ENCODE peak calls at places on chromosomes 3 and 15, in four cellular contexts. F, X, H and Q are unnamed samples.

GRCh38 chr3:40971191-40972168 is 227.8 kb upstream of the CTNNB1 start:
- DNase-seq in F (peak; percentile 62), X (peak; percentile 69), H (peak; percentile 93), Q (peak; percentile 60)

GRCh38 chr15:91422704-91423254 is 322.7 kb downstream of the SV2B start:
- DNase-seq in F (no peak), X (no peak), H (no peak), Q (no peak)

GRCh38 chr3:150760431-150761200 is 2.4 kb downstream of the SIAH2 start:
- DNase-seq in F (no peak), X (no peak), H (no peak), Q (no peak)

GRCh38 chr3:29889230-29889629 is 608.4 kb downstream of the RBMS3 start:
- DNase-seq in F (no peak), X (no peak), H (no peak), Q (no peak)

GRCh38 chr3:6807967-6808588 is 52.8 kb upstream of the GRM7 start:
- DNase-seq in F (no peak), X (no peak), H (no peak), Q (no peak)

GRCh38 chr15:42796955-42797779 is 60.2 kb upstream of the CDAN1 start:
- DNase-seq in F (no peak), X (no peak), H (no peak), Q (no peak)

GRCh38 chr3:99084825-99085224 is 183.3 kb upstream of the DCBLD2 start:
- DNase-seq in F (no peak), X (no peak), H (no peak), Q (no peak)

GRCh38 chr15:29818141-29818540 is 4.1 kb downstream of the TJP1 start:
- DNase-seq in F (no peak), X (no peak), H (no peak), Q (no peak)

GRCh38 chr3:9088431-9089353 is 125.4 kb upstream of the RAD18 start:
- DNase-seq in F (no peak), X (peak; percentile 73), H (no peak), Q (no peak)

GRCh38 chr3:117549716-117550115 is 840.1 kb downstream of the TUSC7 start:
- DNase-seq in F (no peak), X (no peak), H (no peak), Q (no peak)

GRCh38 chr3:41956574-41956973 is 5.3 kb downstream of the ULK4 start:
- DNase-seq in F (no peak), X (no peak), H (no peak), Q (no peak)

GRCh38 chr3:72054976-72055375 is 270.0 kb upstream of the PROK2 start:
- DNase-seq in F (no peak), X (no peak), H (no peak), Q (no peak)

GRCh38 chr3:52121813-52122212 is 32.4 kb downstream of the POC1A start:
- DNase-seq in F (no peak), X (no peak), H (peak; percentile 63), Q (peak; percentile 53)

GRCh38 chr15:55846108-55846707 is 103.3 kb upstream of the PRTG start:
- DNase-seq in F (peak; percentile 71), X (peak; percentile 29), H (no peak), Q (no peak)

GRCh38 chr3:12894629-12895028 is 53.3 kb upstream of the RPL32 start:
- DNase-seq in F (no peak), X (no peak), H (no peak), Q (no peak)

GRCh38 chr3:194134231-194134756 is 1.7 kb upstream of the HES1 start:
- DNase-seq in F (no peak), X (no peak), H (peak; percentile 87), Q (no peak)

GRCh38 chr3:170709046-170709445 is 123.2 kb upstream of the SLC7A14 start:
- DNase-seq in F (no peak), X (peak; percentile 10), H (peak; percentile 66), Q (no peak)

GRCh38 chr15:61879219-61879618 is 181.0 kb downstream of the VPS13C start:
- DNase-seq in F (no peak), X (peak; percentile 13), H (no peak), Q (peak; percentile 52)

GRCh38 chr3:142597898-142598297 is 1.7 kb downstream of the PLS1 start:
- DNase-seq in F (no peak), X (peak; percentile 35), H (no peak), Q (no peak)

GRCh38 chr3:100578646-100579045 is 30.8 kb upstream of the ADGRG7 start:
- DNase-seq in F (no peak), X (no peak), H (no peak), Q (no peak)

GRCh38 chr3:72887723-72888545 is at the start of gene GXYLT2:
- DNase-seq in F (peak; percentile 58), X (peak; percentile 80), H (peak; percentile 83), Q (peak; percentile 51)

GRCh38 chr3:179701176-179701827 is 48.5 kb downstream of the USP13 start:
- DNase-seq in F (no peak), X (no peak), H (no peak), Q (no peak)

GRCh38 chr15:33720952-33721351 is 247.3 kb upstream of the CHRM5 start:
- DNase-seq in F (no peak), X (no peak), H (no peak), Q (no peak)

GRCh38 chr3:147406255-147407023 is at the start of gene ZIC4:
- DNase-seq in F (no peak), X (no peak), H (no peak), Q (no peak)

GRCh38 chr3:196517919-196518318 is 2.8 kb upstream of the SMCO1 start:
- DNase-seq in F (no peak), X (peak; percentile 8), H (no peak), Q (no peak)

GRCh38 chr3:176160997-176161396 is 1036.3 kb downstream of the TBL1XR1 start:
- DNase-seq in F (no peak), X (no peak), H (no peak), Q (no peak)

GRCh38 chr3:41369838-41370237 is 170.5 kb downstream of the CTNNB1 start:
- DNase-seq in F (no peak), X (no peak), H (no peak), Q (no peak)

GRCh38 chr3:45952456-45952855 is 9.2 kb downstream of the CXCR6 start:
- DNase-seq in F (no peak), X (no peak), H (no peak), Q (no peak)

GRCh38 chr3:30696403-30696819 is 90.0 kb downstream of the TGFBR2 start:
- DNase-seq in F (no peak), X (peak; percentile 52), H (no peak), Q (no peak)

GRCh38 chr15:58758141-58758540 is 8.6 kb upstream of the ADAM10 start:
- DNase-seq in F (no peak), X (no peak), H (no peak), Q (no peak)
- TF ChIP-seq CTCF in F (peak; percentile 53), X (peak; percentile 23), H (no peak), Q (peak; percentile 36)

GRCh38 chr3:39192490-39193092 is at the start of gene XIRP1:
- DNase-seq in F (no peak), X (no peak), H (no peak), Q (no peak)
- TF ChIP-seq POLR2A in F (no peak), X (no peak), H (no peak), Q (no peak)

GRCh38 chr15:38692789-38693062 is 128.1 kb upstream of the RASGRP1 start:
- DNase-seq in F (no peak), X (no peak), H (no peak), Q (no peak)

GRCh38 chr15:38696790-38697495 is 132.3 kb upstream of the RASGRP1 start:
- DNase-seq in F (no peak), X (no peak), H (no peak), Q (no peak)

GRCh38 chr15:38696120-38696727 is 131.6 kb upstream of the RASGRP1 start:
- DNase-seq in F (no peak), X (no peak), H (no peak), Q (no peak)

GRCh38 chr15:38698215-38698614 is 133.6 kb upstream of the RASGRP1 start:
- DNase-seq in F (no peak), X (no peak), H (no peak), Q (no peak)

GRCh38 chr15:38695249-38696119 is 130.9 kb upstream of the RASGRP1 start:
- DNase-seq in F (no peak), X (no peak), H (no peak), Q (no peak)
- H3K4me3 ChIP-seq in F (no peak overlapping the region), X (no peak overlapping the region), H (no peak overlapping the region), Q (no peak overlapping the region)

GRCh38 chr3:64262574-64263114 is 37.4 kb upstream of the PRICKLE2 start:
- DNase-seq in F (no peak), X (no peak), H (no peak), Q (no peak)
- TF ChIP-seq CTCF in F (no peak), X (no peak), H (no peak), Q (no peak)

DNA sequence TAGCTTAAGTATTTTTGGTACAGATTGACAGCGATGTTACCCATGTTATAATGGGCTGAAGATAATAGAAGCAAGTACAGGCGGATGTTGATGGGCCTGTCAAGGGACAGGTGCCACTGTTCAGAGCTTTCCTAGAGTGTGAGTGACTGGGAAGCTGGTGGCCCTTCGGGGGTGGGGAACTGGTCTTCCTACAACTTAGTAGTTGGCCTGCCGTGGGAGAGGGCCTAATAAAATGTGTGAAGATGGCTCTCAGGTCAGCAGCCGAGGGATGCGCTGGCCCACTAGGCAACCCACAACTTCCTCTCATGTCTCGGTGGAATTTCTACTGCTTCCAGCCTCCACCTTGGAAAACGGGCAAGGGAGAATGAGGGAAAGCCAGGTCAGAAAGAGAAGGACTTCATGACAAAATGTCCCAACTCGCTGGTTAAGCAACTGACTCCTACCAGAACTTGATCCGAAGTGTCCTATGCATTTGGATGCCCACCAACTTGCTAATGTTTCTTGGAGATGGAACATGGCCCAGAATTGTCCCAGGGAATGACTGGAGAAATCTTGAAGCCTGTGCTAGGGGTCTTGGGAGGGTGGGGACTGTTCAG is 1.4 kb downstream of the GYG1 start:
- DNase-seq in F (no peak), X (no peak), H (no peak), Q (peak; percentile 17)
- TF ChIP-seq POLR2A in F (no peak), X (no peak), H (no peak), Q (no peak)